ENCODE peak calls at places on chromosome 7, in four cellular contexts. One of them, this sample, is unnamed.

GRCh38 chr7:99459087-99459486 is 6.9 kb downstream of the ATP5MF start:
- DNase-seq in fibroblast of villous mesenchyme: no peak
- DNase-seq in Panc1: no peak
- DNase-seq in T-helper 2 cell: no peak
- DNase-seq in this sample: peak

GRCh38 chr7:44324204-44325126 is 929 bp downstream of the CAMK2B start:
- DNase-seq in fibroblast of villous mesenchyme: no peak
- DNase-seq in Panc1: no peak
- DNase-seq in T-helper 2 cell: no peak
- DNase-seq in this sample: no peak

GRCh38 chr7:44145419-44145968 is 4.4 kb upstream of the MYL7 start:
- DNase-seq in fibroblast of villous mesenchyme: no peak
- DNase-seq in Panc1: no peak
- DNase-seq in T-helper 2 cell: peak
- DNase-seq in this sample: no peak

GRCh38 chr7:87600130-87601124 is at the start of gene ABCB1:
- DNase-seq in fibroblast of villous mesenchyme: peak
- DNase-seq in Panc1: no peak
- DNase-seq in T-helper 2 cell: no peak
- DNase-seq in this sample: no peak

GRCh38 chr7:26854932-26855331 is 9.5 kb downstream of the SKAP2 start:
- DNase-seq in fibroblast of villous mesenchyme: no peak
- DNase-seq in Panc1: no peak
- DNase-seq in T-helper 2 cell: no peak
- DNase-seq in this sample: no peak

GRCh38 chr7:140304071-140304799 is 94.1 kb downstream of the SLC37A3 start:
- DNase-seq in fibroblast of villous mesenchyme: peak
- DNase-seq in Panc1: no peak
- DNase-seq in T-helper 2 cell: no peak
- DNase-seq in this sample: no peak

GRCh38 chr7:137878333-137878961 is 31.7 kb upstream of the DGKI start:
- DNase-seq in fibroblast of villous mesenchyme: no peak
- DNase-seq in Panc1: no peak
- DNase-seq in T-helper 2 cell: no peak
- DNase-seq in this sample: no peak

GRCh38 chr7:24617957-24618616 is 44.8 kb downstream of the PALS2 start:
- DNase-seq in fibroblast of villous mesenchyme: no peak
- DNase-seq in Panc1: no peak
- DNase-seq in T-helper 2 cell: no peak
- DNase-seq in this sample: no peak

GRCh38 chr7:117271566-117271965 is 51.3 kb downstream of the WNT2 start:
- DNase-seq in fibroblast of villous mesenchyme: peak
- DNase-seq in Panc1: no peak
- DNase-seq in T-helper 2 cell: no peak
- DNase-seq in this sample: no peak

GRCh38 chr7:37352974-37353948 is 95.4 kb downstream of the ELMO1 start:
- DNase-seq in fibroblast of villous mesenchyme: no peak
- DNase-seq in Panc1: peak
- DNase-seq in T-helper 2 cell: no peak
- DNase-seq in this sample: no peak

This sample was measured in SW 1271.